ENCODE peak calls at places on chromosome 4, in six cellular contexts. Y is GM23248, I is neuronal stem cell, O is neural progenitor cell, J is mammary epithelial cell, B is hepatocyte. S is an unnamed sample.
A peak's percentile ranks its signal among the peaks of the same experiment; 100 is the strongest.

GRCh38 chr4:100895572-100896197 is 377.9 kb upstream of the EMCN start:
- DNase-seq in Y (peak; percentile 39), I (no peak), O (no peak), J (no peak), B (no peak), S (no peak)

GRCh38 chr4:2799971-2800690 is 7.2 kb downstream of the SH3BP2 start:
- DNase-seq in Y (peak; percentile 39), I (no peak), O (no peak), J (no peak), B (no peak), S (no peak)

GRCh38 chr4:54553001-54553400 is 104.8 kb upstream of the KIT start:
- DNase-seq in Y (peak; percentile 80), I (no peak), O (no peak), J (no peak), B (no peak), S (peak; percentile 50)

GRCh38 chr4:87559090-87559837 is 30.1 kb upstream of the SPARCL1 start:
- DNase-seq in Y (no peak), I (peak; percentile 14), O (peak; percentile 51), J (no peak), B (no peak), S (no peak)

GRCh38 chr4:88320174-88320779 is 35.9 kb upstream of the PPM1K start:
- DNase-seq in Y (no peak), I (no peak), O (peak; percentile 13), J (peak; percentile 45), B (no peak), S (peak; percentile 1)

GRCh38 chr4:124415206-124415605 is 297.3 kb downstream of the ANKRD50 start:
- DNase-seq in Y (peak; percentile 66), I (no peak), O (no peak), J (no peak), B (no peak), S (peak; percentile 72)

GRCh38 chr4:25437951-25438350 is 60.9 kb downstream of the ANAPC4 start:
- DNase-seq in Y (no peak), I (no peak), O (no peak), J (no peak), B (no peak), S (no peak)

GRCh38 chr4:99816611-99817309 is at the start of gene DAPP1:
- DNase-seq in Y (no peak), I (no peak), O (no peak), J (peak; percentile 99), B (peak; percentile 19), S (no peak)

GRCh38 chr4:19026281-19026680 is 1004.7 kb upstream of the LCORL start:
- DNase-seq in Y (peak; percentile 14), I (no peak), O (no peak), J (peak; percentile 14), B (no peak), S (peak; percentile 11)

GRCh38 chr4:107877361-107877760 is 52.6 kb downstream of the SGMS2 start:
- DNase-seq in Y (no peak), I (no peak), O (no peak), J (no peak), B (no peak), S (no peak)

GRCh38 chr4:139675651-139676050 is 10.0 kb downstream of the MGST2 start:
- DNase-seq in Y (no peak), I (no peak), O (no peak), J (no peak), B (no peak), S (no peak)

GRCh38 chr4:68498413-68499007 is 51.2 kb downstream of the TMPRSS11E start:
- DNase-seq in Y (peak; percentile 72), I (peak; percentile 50), O (peak; percentile 66), J (peak; percentile 41), B (peak; percentile 84), S (peak; percentile 63)

GRCh38 chr4:151099226-151099975 is at the start of gene RPS3A:
- DNase-seq in Y (peak; percentile 98), I (peak; percentile 95), O (peak; percentile 97), J (peak; percentile 100), B (peak; percentile 97), S (peak; percentile 99)

GRCh38 chr4:6449746-6450369 is 22.6 kb downstream of the PPP2R2C start:
- DNase-seq in Y (no peak), I (no peak), O (no peak), J (no peak), B (no peak), S (no peak)

GRCh38 chr4:152522245-152522644 is 13.6 kb downstream of the FBXW7 start:
- DNase-seq in Y (no peak), I (no peak), O (no peak), J (no peak), B (no peak), S (no peak)

GRCh38 chr4:113169368-113169767 is 119.9 kb downstream of the ANK2 start:
- DNase-seq in Y (no peak), I (no peak), O (peak; percentile 56), J (no peak), B (no peak), S (peak; percentile 23)

GRCh38 chr4:90798948-90799347 is 671.8 kb downstream of the CCSER1 start:
- DNase-seq in Y (no peak), I (no peak), O (no peak), J (no peak), B (no peak), S (no peak)

GRCh38 chr4:88792268-88792781 is 94.7 kb upstream of the NAP1L5 start:
- DNase-seq in Y (peak; percentile 86), I (no peak), O (no peak), J (peak; percentile 96), B (peak; percentile 34), S (peak; percentile 71)

GRCh38 chr4:95638920-95639501 is 90.2 kb upstream of the UNC5C start:
- DNase-seq in Y (no peak), I (no peak), O (no peak), J (peak; percentile 16), B (no peak), S (peak; percentile 7)

GRCh38 chr4:4639370-4639769 is 97.5 kb upstream of the STX18 start:
- DNase-seq in Y (no peak), I (no peak), O (no peak), J (no peak), B (no peak), S (no peak)

GRCh38 chr4:34323549-34324325 is 1920.6 kb downstream of the ARAP2 start:
- DNase-seq in Y (peak; percentile 16), I (no peak), O (peak; percentile 2), J (no peak), B (no peak), S (peak; percentile 26)

GRCh38 chr4:122772311-122772710 is 39.8 kb downstream of the BBS12 start:
- DNase-seq in Y (peak; percentile 73), I (no peak), O (no peak), J (peak; percentile 80), B (no peak), S (no peak)

GRCh38 chr4:75432683-75433082 is 81.5 kb downstream of the RCHY1 start:
- DNase-seq in Y (peak; percentile 35), I (no peak), O (peak; percentile 31), J (peak; percentile 17), B (peak; percentile 19), S (peak; percentile 5)

GRCh38 chr4:150867148-150867547 is 147.9 kb downstream of the LRBA start:
- DNase-seq in Y (peak; percentile 88), I (peak; percentile 69), O (peak; percentile 91), J (peak; percentile 72), B (peak; percentile 90), S (peak; percentile 86)

DNA sequence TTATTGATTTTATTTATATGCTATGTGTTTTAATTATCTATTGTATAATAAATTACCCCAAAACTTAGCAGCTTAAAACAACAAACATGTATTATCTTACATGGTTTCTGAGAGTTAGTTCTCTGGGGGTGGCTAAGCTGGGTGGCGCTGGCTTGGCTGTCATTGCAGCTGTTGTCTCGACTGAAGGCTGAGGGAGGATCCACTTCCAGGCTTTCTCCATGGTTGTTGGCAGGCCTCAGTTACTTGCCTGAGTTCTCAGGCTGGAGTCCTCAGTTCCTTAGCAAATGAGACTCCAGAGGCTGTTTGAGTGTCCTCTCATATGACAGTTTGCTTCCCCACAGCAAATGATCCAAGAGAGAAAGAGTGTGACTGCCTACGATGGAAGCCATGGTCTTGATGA is 23.5 kb upstream of the GALNT7 start:
- DNase-seq in Y (no peak), I (no peak), O (no peak), J (no peak), B (no peak), S (no peak)
- H3K4me2 ChIP-seq in Y (no peak overlapping the region), I (no peak overlapping the region), O (no peak overlapping the region), J (no peak overlapping the region), B (no peak overlapping the region), S (no peak overlapping the region)

GRCh38 chr4:183447646-183448045 is 3.2 kb downstream of the CDKN2AIP start:
- DNase-seq in Y (no peak), I (no peak), O (no peak), J (no peak), B (no peak), S (no peak)

GRCh38 chr4:183444953-183445543 is 612 bp downstream of the CDKN2AIP start:
- DNase-seq in Y (peak; percentile 54), I (no peak), O (no peak), J (no peak), B (no peak), S (peak; percentile 8)

GRCh38 chr4:183444149-183444952 is at the start of gene CDKN2AIP:
- DNase-seq in Y (peak; percentile 97), I (peak; percentile 96), O (peak; percentile 98), J (peak; percentile 97), B (peak; percentile 96), S (peak; percentile 93)

GRCh38 chr4:183441276-183441675 is 3.2 kb upstream of the CDKN2AIP start:
- DNase-seq in Y (no peak), I (no peak), O (no peak), J (no peak), B (peak; percentile 50), S (no peak)

DNA sequence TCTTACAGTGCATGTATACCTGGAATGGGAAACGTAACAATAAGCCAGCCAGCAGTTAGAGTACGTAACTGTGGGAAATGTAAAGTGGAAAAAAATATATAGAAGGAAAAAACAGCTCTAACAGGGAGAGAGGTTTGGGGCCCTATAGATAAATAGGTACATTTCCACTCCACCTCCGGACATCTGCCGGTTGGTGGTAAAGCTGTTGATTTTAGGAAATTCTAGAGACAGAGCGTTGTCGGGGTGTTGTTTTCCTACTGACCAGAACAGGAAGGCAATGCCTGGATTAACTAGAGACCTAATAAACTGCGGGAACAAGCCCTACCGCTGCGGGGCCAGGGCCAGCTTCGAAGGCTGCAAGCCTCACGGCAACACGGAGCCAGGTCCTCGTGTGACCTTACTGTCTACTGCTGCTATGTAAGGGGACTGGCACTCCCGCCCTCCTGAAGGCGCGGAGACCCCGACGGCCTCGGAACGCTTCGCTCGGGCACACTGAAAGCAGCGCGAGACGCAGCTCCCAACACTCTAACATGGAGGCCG is 757 bp upstream of the CDKN2AIP start:
- DNase-seq in Y (no peak), I (no peak), O (no peak), J (no peak), B (no peak), S (no peak)
- H3K4me1 ChIP-seq in Y (peaks cover 35% of the 10 kb centered on the region), I (peaks cover 9% of the 10 kb centered on the region), O (peaks cover 21% of the 10 kb centered on the region), J (peaks cover 19% of the 10 kb centered on the region), B (peaks cover 26% of the 10 kb centered on the region), S (peaks cover 12% of the 10 kb centered on the region)

GRCh38 chr4:52197351-52197750 is 146.2 kb downstream of the SPATA18 start:
- DNase-seq in Y (peak; percentile 32), I (no peak), O (no peak), J (no peak), B (no peak), S (no peak)
- H3K4me2 ChIP-seq in Y (no peak overlapping the region), I (no peak overlapping the region), O (no peak overlapping the region), J (no peak overlapping the region), B (no peak overlapping the region), S (no peak overlapping the region)

DNA sequence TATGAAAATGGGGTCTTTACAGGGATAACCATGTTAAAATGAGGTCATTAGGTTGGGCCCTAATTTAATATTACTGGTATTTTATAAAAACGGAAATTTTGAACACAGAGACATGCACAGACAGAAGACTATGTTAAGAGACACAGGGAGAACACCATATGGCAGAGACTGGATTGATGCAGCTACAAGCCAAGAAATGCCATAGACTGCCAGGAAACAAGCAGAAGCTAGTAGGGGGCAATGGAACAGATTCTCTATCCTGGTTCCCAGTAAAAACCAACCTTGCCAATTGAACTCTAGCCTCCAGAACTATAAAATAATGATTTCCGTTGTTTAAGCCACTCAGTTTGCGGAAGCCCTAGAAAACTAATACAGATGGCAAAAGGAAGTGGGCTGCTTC is 6.6 kb upstream of the GUF1 start:
- DNase-seq in Y (no peak), I (no peak), O (no peak), J (no peak), B (no peak), S (no peak)
- H3K4me1 ChIP-seq in Y (no peaks in the 10 kb centered on the region), I (no peaks in the 10 kb centered on the region), O (no peaks in the 10 kb centered on the region), J (no peaks in the 10 kb centered on the region), B (no peaks in the 10 kb centered on the region), S (no peaks in the 10 kb centered on the region)